ENCODE peak calls at places on chromosomes 16 and 17, in ten cellular contexts. I is PC-3; H is GM12864; P is IMR-90; C is heart left ventricle; D is GM20000; K is astrocyte of the spinal cord; B is WTC11; Q is upper lobe of right lung; V is CD8-positive, alpha-beta T cell. X is an unnamed sample.

GRCh38 chr16:56401482-56401881 is 23.9 kb downstream of the AMFR start:
- DNase-seq in I (peak), H (no peak), P (no peak), C (no peak), D (no peak), K (no peak), B (peak), Q (no peak), V (no peak), X (no peak)

GRCh38 chr16:85462405-85463227 is 150.5 kb upstream of the GSE1 start:
- DNase-seq in I (no peak), H (no peak), P (no peak), C (peak), D (no peak), K (no peak), B (no peak), Q (peak), V (no peak), X (no peak)

GRCh38 chr16:17448640-17449638 is 21.8 kb downstream of the XYLT1 start:
- DNase-seq in I (no peak), H (no peak), P (no peak), C (peak), D (no peak), K (no peak), B (no peak), Q (peak), V (no peak), X (no peak)

GRCh38 chr17:78159575-78160158 is 8.7 kb upstream of the SYNGR2 start:
- DNase-seq in I (peak), H (peak), P (peak), C (no peak), D (no peak), K (peak), B (no peak), Q (no peak), V (no peak), X (no peak)

GRCh38 chr16:13325396-13325795 is 424.0 kb downstream of the SHISA9 start:
- DNase-seq in I (no peak), H (no peak), P (no peak), C (no peak), D (no peak), K (no peak), B (no peak), Q (no peak), V (no peak), X (no peak)

GRCh38 chr17:47851764-47852112 is 775 bp upstream of the SP6 start:
- DNase-seq in I (no peak), H (no peak), P (no peak), C (peak), D (no peak), K (no peak), B (peak), Q (no peak), V (no peak), X (no peak)

GRCh38 chr17:61648587-61648986 is 57.6 kb upstream of the NACA2 start:
- DNase-seq in I (no peak), H (no peak), P (no peak), C (no peak), D (no peak), K (no peak), B (no peak), Q (no peak), V (no peak), X (no peak)

GRCh38 chr16:14559809-14560227 is 70.2 kb downstream of the PARN start:
- DNase-seq in I (no peak), H (no peak), P (no peak), C (no peak), D (no peak), K (no peak), B (no peak), Q (peak), V (no peak), X (no peak)

GRCh38 chr16:7775072-7775488 is 442.4 kb downstream of the RBFOX1 start:
- DNase-seq in I (no peak), H (no peak), P (no peak), C (no peak), D (no peak), K (no peak), B (no peak), Q (no peak), V (no peak), X (no peak)

GRCh38 chr17:2949469-2950044 is 113.8 kb downstream of the OR1D5 start:
- DNase-seq in I (peak), H (no peak), P (peak), C (no peak), D (no peak), K (peak), B (no peak), Q (peak), V (no peak), X (no peak)

GRCh38 chr16:20675488-20676267 is 21.8 kb downstream of the ACSM1 start:
- DNase-seq in I (peak), H (no peak), P (no peak), C (no peak), D (peak), K (no peak), B (peak), Q (no peak), V (peak), X (peak)

GRCh38 chr16:56800355-56800754 is 64.7 kb upstream of the SLC12A3 start:
- DNase-seq in I (no peak), H (no peak), P (no peak), C (no peak), D (no peak), K (peak), B (no peak), Q (no peak), V (no peak), X (no peak)

GRCh38 chr16:374616-374926 is 4.2 kb upstream of the MRPL28 start:
- DNase-seq in I (no peak), H (no peak), P (no peak), C (no peak), D (no peak), K (no peak), B (no peak), Q (no peak), V (no peak), X (no peak)

GRCh38 chr17:2958706-2959222 is 104.6 kb downstream of the OR1D5 start:
- DNase-seq in I (no peak), H (no peak), P (no peak), C (no peak), D (no peak), K (no peak), B (no peak), Q (peak), V (no peak), X (no peak)

GRCh38 chr17:13273744-13274295 is 256.0 kb upstream of the ELAC2 start:
- DNase-seq in I (peak), H (no peak), P (peak), C (no peak), D (no peak), K (no peak), B (no peak), Q (no peak), V (no peak), X (no peak)

GRCh38 chr16:67760206-67760605 is 41.1 kb upstream of the GFOD2 start:
- DNase-seq in I (no peak), H (no peak), P (no peak), C (no peak), D (no peak), K (no peak), B (no peak), Q (no peak), V (no peak), X (no peak)

GRCh38 chr17:34154916-34155730 is 100.0 kb upstream of the CCL2 start:
- DNase-seq in I (no peak), H (no peak), P (no peak), C (no peak), D (no peak), K (no peak), B (peak), Q (no peak), V (no peak), X (no peak)

GRCh38 chr17:69506489-69506888 is 92.0 kb downstream of the MAP2K6 start:
- DNase-seq in I (peak), H (no peak), P (no peak), C (no peak), D (no peak), K (no peak), B (no peak), Q (no peak), V (no peak), X (no peak)

GRCh38 chr17:14699569-14700190 is 398.8 kb downstream of the HS3ST3B1 start:
- DNase-seq in I (peak), H (no peak), P (no peak), C (no peak), D (no peak), K (no peak), B (no peak), Q (no peak), V (no peak), X (no peak)

GRCh38 chr16:85310868-85311585 is 198.8 kb upstream of the CIBAR2 start:
- DNase-seq in I (no peak), H (no peak), P (no peak), C (peak), D (no peak), K (no peak), B (no peak), Q (no peak), V (no peak), X (no peak)

GRCh38 chr17:80220709-80221215 is 535 bp downstream of the SLC26A11 start:
- DNase-seq in I (no peak), H (no peak), P (no peak), C (no peak), D (no peak), K (no peak), B (no peak), Q (no peak), V (no peak), X (no peak)

GRCh38 chr17:47872651-47873161 is 21.7 kb upstream of the SP6 start:
- DNase-seq in I (no peak), H (no peak), P (peak), C (no peak), D (no peak), K (peak), B (peak), Q (no peak), V (no peak), X (no peak)

GRCh38 chr16:2178321-2179106 is 17.9 kb downstream of the CASKIN1 start:
- DNase-seq in I (no peak), H (no peak), P (no peak), C (no peak), D (peak), K (peak), B (peak), Q (no peak), V (peak), X (no peak)

GRCh38 chr16:2180461-2180860 is 15.9 kb downstream of the CASKIN1 start:
- DNase-seq in I (no peak), H (no peak), P (no peak), C (no peak), D (no peak), K (no peak), B (no peak), Q (no peak), V (no peak), X (no peak)

GRCh38 chr16:2177561-2177960 is 18.8 kb downstream of the CASKIN1 start:
- DNase-seq in I (no peak), H (no peak), P (no peak), C (no peak), D (no peak), K (no peak), B (no peak), Q (no peak), V (no peak), X (no peak)

GRCh38 chr16:2179576-2179975 is 16.8 kb downstream of the CASKIN1 start:
- DNase-seq in I (no peak), H (no peak), P (no peak), C (no peak), D (no peak), K (no peak), B (no peak), Q (no peak), V (no peak), X (no peak)

GRCh38 chr16:2179107-2179501 is 17.3 kb downstream of the CASKIN1 start:
- DNase-seq in I (no peak), H (no peak), P (no peak), C (no peak), D (no peak), K (no peak), B (no peak), Q (no peak), V (no peak), X (no peak)
- TF ChIP-seq CTCF in I (no peak), H (no peak), P (no peak), C (no peak), D (no peak), K (no peak), B (no peak), Q (no peak), V (no peak), X (no peak)

GRCh38 chr17:42421479-42422332 is 1.4 kb downstream of the CAVIN1 start:
- DNase-seq in I (no peak), H (no peak), P (peak), C (peak), D (no peak), K (peak), B (peak), Q (peak), V (no peak), X (no peak)
- TF ChIP-seq CTCF in I (no peak), H (no peak), P (no peak), C (no peak), D (no peak), K (no peak), B (no peak), Q (no peak), V (no peak), X (no peak)

GRCh38 chr17:58007781-58008706 is 998 bp upstream of the SRSF1 start:
- DNase-seq in I (no peak), H (no peak), P (no peak), C (no peak), D (no peak), K (no peak), B (no peak), Q (no peak), V (no peak), X (no peak)
- TF ChIP-seq CTCF in I (no peak), H (no peak), P (no peak), C (no peak), D (no peak), K (no peak), B (no peak), Q (no peak), V (no peak), X (no peak)

GRCh38 chr17:67506966-67507365 is 129.9 kb downstream of the PITPNC1 start:
- DNase-seq in I (peak), H (no peak), P (peak), C (no peak), D (no peak), K (peak), B (no peak), Q (no peak), V (no peak), X (no peak)
- TF ChIP-seq CTCF in I (no peak), H (no peak), P (no peak), C (no peak), D (no peak), K (no peak), B (no peak), Q (no peak), V (no peak), X (no peak)

X was measured in kidney epithelial cell.